ENCODE peak calls at places on chromosomes 1 and 21, in ten cellular contexts. S, W, Z, P, G, A, B, O, T and R are unnamed samples.

GRCh38 chr21:42650033-42650370 is 3.4 kb upstream of the PDE9A start:
- DNase-seq in A (no peak), O (no peak), T (no peak), W (peak), B (no peak), G (peak), S (no peak), P (no peak), Z (no peak), R (no peak)

GRCh38 chr1:98502937-98503336 is 158.6 kb upstream of the SNX7 start:
- DNase-seq in P (no peak), A (no peak), W (no peak), B (no peak), Z (no peak), G (no peak), S (no peak), O (no peak), T (no peak), R (no peak)

GRCh38 chr1:174152424-174152823 is 6.9 kb upstream of the RABGAP1L start:
- DNase-seq in T (no peak), P (no peak), W (no peak), G (no peak), A (no peak), S (no peak), B (no peak), Z (no peak), O (no peak), R (no peak)

GRCh38 chr1:64983110-64983509 is 16.8 kb upstream of the JAK1 start:
- DNase-seq in G (no peak), O (no peak), B (no peak), W (no peak), Z (no peak), T (no peak), P (peak), A (no peak), S (no peak), R (no peak)

GRCh38 chr1:246566808-246567154 is 525 bp downstream of the CNST start:
- DNase-seq in T (peak), O (no peak), B (no peak), Z (no peak), P (no peak), S (peak), A (no peak), W (no peak), G (no peak), R (no peak)

GRCh38 chr1:212980123-212980800 is 29.9 kb downstream of the VASH2 start:
- DNase-seq in P (no peak), G (no peak), O (no peak), A (no peak), Z (no peak), T (no peak), S (no peak), B (peak), W (no peak), R (peak)

GRCh38 chr1:236425031-236425663 is 31.1 kb downstream of the EDARADD start:
- DNase-seq in S (peak), B (no peak), P (no peak), G (peak), T (peak), O (peak), W (no peak), A (no peak), Z (no peak), R (peak)

GRCh38 chr1:53769780-53770179 is 30.8 kb upstream of the GLIS1 start:
- DNase-seq in T (no peak), G (no peak), A (no peak), Z (no peak), W (no peak), S (no peak), O (no peak), P (no peak), B (no peak), R (no peak)

GRCh38 chr1:174247472-174247871 is 88.2 kb downstream of the RABGAP1L start:
- DNase-seq in S (no peak), G (no peak), A (no peak), T (no peak), W (no peak), B (no peak), O (no peak), Z (no peak), P (no peak), R (peak)

GRCh38 chr1:40305451-40305850 is 11.6 kb downstream of the COL9A2 start:
- DNase-seq in T (no peak), O (no peak), P (peak), W (no peak), B (no peak), G (peak), A (no peak), Z (no peak), S (no peak), R (peak)

GRCh38 chr1:145706282-145706681 is 886 bp downstream of the PDZK1 start:
- DNase-seq in W (no peak), Z (no peak), B (no peak), G (no peak), T (no peak), P (no peak), S (no peak), A (no peak), O (no peak), R (no peak)

GRCh38 chr1:159071970-159072582 is 4.5 kb downstream of the AIM2 start:
- DNase-seq in S (no peak), G (no peak), Z (no peak), B (peak), P (peak), A (peak), W (no peak), O (no peak), T (peak), R (no peak)

GRCh38 chr1:44312652-44313196 is 42.3 kb downstream of the ERI3 start:
- DNase-seq in G (no peak), W (no peak), O (no peak), P (no peak), B (no peak), T (no peak), A (no peak), Z (no peak), S (no peak), R (no peak)

GRCh38 chr21:35352066-35352770 is 303.1 kb upstream of the RUNX1 start:
- DNase-seq in S (no peak), T (no peak), Z (no peak), B (no peak), G (no peak), W (no peak), P (no peak), A (no peak), O (no peak), R (no peak)

GRCh38 chr21:42937960-42938580 is 12.6 kb upstream of the ERVH48-1 start:
- DNase-seq in S (no peak), A (no peak), G (no peak), B (no peak), T (no peak), Z (no peak), W (no peak), P (no peak), O (no peak), R (no peak)

GRCh38 chr1:164610528-164611222 is 51.7 kb downstream of the PBX1 start:
- DNase-seq in A (no peak), G (no peak), B (peak), O (no peak), P (no peak), T (no peak), W (no peak), S (no peak), Z (no peak), R (no peak)

GRCh38 chr1:8947127-8947691 is 1.5 kb downstream of the CA6 start:
- DNase-seq in S (no peak), B (no peak), P (no peak), A (peak), O (no peak), G (no peak), W (no peak), Z (no peak), T (no peak), R (no peak)

GRCh38 chr1:182215797-182216196 is 154.3 kb upstream of the ZNF648 start:
- DNase-seq in W (no peak), G (no peak), Z (no peak), T (no peak), S (no peak), O (no peak), P (no peak), A (no peak), B (no peak), R (no peak)

GRCh38 chr1:184626076-184627011 is 128.3 kb downstream of the EDEM3 start:
- DNase-seq in T (no peak), S (no peak), B (no peak), Z (peak), A (no peak), W (no peak), P (no peak), G (no peak), O (no peak), R (no peak)

GRCh38 chr1:229557913-229558414 is 543 bp downstream of the ABCB10 start:
- DNase-seq in B (peak), Z (peak), W (peak), O (peak), P (peak), T (peak), A (peak), G (peak), S (peak), R (peak)

GRCh38 chr21:43726686-43727570 is 8.0 kb downstream of the PDXK start:
- DNase-seq in W (no peak), P (no peak), G (no peak), O (no peak), T (no peak), A (no peak), Z (no peak), S (no peak), B (no peak), R (no peak)

GRCh38 chr1:153441238-153441755 is 19.2 kb downstream of the S100A7 start:
- DNase-seq in W (no peak), T (peak), P (no peak), A (no peak), S (no peak), O (no peak), G (no peak), Z (no peak), B (no peak), R (no peak)

GRCh38 chr1:3633344-3634058 is 8.7 kb downstream of the TPRG1L start:
- DNase-seq in B (no peak), A (no peak), O (no peak), S (no peak), T (no peak), Z (no peak), P (no peak), G (peak), W (no peak), R (peak)

GRCh38 chr1:156623946-156624813 is 5.0 kb downstream of the HAPLN2 start:
- DNase-seq in A (peak), G (peak), O (no peak), B (no peak), S (no peak), T (peak), Z (peak), W (peak), P (peak), R (peak)

GRCh38 chr1:151829352-151830046 is 2.1 kb downstream of the RORC start:
- DNase-seq in S (no peak), G (peak), O (no peak), A (no peak), T (no peak), W (peak), B (no peak), P (no peak), Z (no peak), R (no peak)

GRCh38 chr1:160865316-160865715 is 2.6 kb upstream of the CD244 start:
- DNase-seq in A (no peak), P (no peak), W (no peak), B (no peak), S (no peak), O (no peak), Z (no peak), T (no peak), G (no peak), R (no peak)